ENCODE peak calls at places on chromosomes 2 and 18, in four cellular contexts. E is fibroblast of the aortic adventitia, C is nephron progenitor cell, P is lower leg skin. L is an unnamed sample.

GRCh38 chr2:147364597-147364996 is 480.2 kb upstream of the ACVR2A start:
- DNase-seq in E (no peak), C (no peak), P (no peak), L (no peak)

GRCh38 chr2:184203661-184204060 is 394.7 kb upstream of the ZNF804A start:
- DNase-seq in E (no peak), C (no peak), P (no peak), L (no peak)

GRCh38 chr2:238947920-238948710 is 100.2 kb downstream of the TWIST2 start:
- DNase-seq in E (peak), C (no peak), P (peak), L (no peak)

GRCh38 chr2:236208281-236208900 is 40.2 kb upstream of the GBX2 start:
- DNase-seq in E (no peak), C (peak), P (no peak), L (peak)

GRCh38 chr2:140504596-140504995 is 1626.2 kb downstream of the LRP1B start:
- DNase-seq in E (no peak), C (no peak), P (no peak), L (no peak)

GRCh38 chr2:201575971-201576370 is 67.3 kb downstream of the TMEM237 start:
- DNase-seq in E (no peak), C (no peak), P (no peak), L (no peak)

GRCh38 chr2:14678754-14679153 is 46.2 kb downstream of the LRATD1 start:
- DNase-seq in E (no peak), C (no peak), P (no peak), L (no peak)

GRCh38 chr2:31129835-31130561 is 8.2 kb downstream of the GALNT14 start:
- DNase-seq in E (no peak), C (no peak), P (no peak), L (no peak)

GRCh38 chr2:150569761-150570160 is 82.3 kb upstream of the RND3 start:
- DNase-seq in E (no peak), C (no peak), P (no peak), L (no peak)

GRCh38 chr18:57982372-57983021 is 61.5 kb upstream of the NEDD4L start:
- DNase-seq in E (no peak), C (no peak), P (no peak), L (no peak)

GRCh38 chr18:3051718-3052410 is 38.9 kb upstream of the LPIN2 start:
- DNase-seq in E (no peak), C (no peak), P (peak), L (no peak)

GRCh38 chr2:223787358-223787757 is 50.0 kb downstream of the AP1S3 start:
- DNase-seq in E (no peak), C (no peak), P (no peak), L (no peak)

GRCh38 chr2:131483981-131484505 is 8.1 kb downstream of the TUBA3D start:
- DNase-seq in E (no peak), C (no peak), P (no peak), L (no peak)

GRCh38 chr2:216115224-216115582 is 6.1 kb downstream of the XRCC5 start:
- DNase-seq in E (no peak), C (peak), P (no peak), L (no peak)

GRCh38 chr2:164697688-164698290 is 76.5 kb upstream of the GRB14 start:
- DNase-seq in E (no peak), C (no peak), P (no peak), L (no peak)

GRCh38 chr2:218360453-218360852 is 3.8 kb downstream of the CATIP start:
- DNase-seq in E (no peak), C (no peak), P (no peak), L (no peak)

GRCh38 chr18:58315739-58316215 is 271.8 kb downstream of the NEDD4L start:
- DNase-seq in E (no peak), C (no peak), P (peak), L (no peak)

GRCh38 chr18:41967680-41968079 is 12.6 kb downstream of the PIK3C3 start:
- DNase-seq in E (no peak), C (no peak), P (no peak), L (no peak)

GRCh38 chr2:213243189-213244044 is 40.8 kb upstream of the SPAG16 start:
- DNase-seq in E (no peak), C (no peak), P (no peak), L (no peak)

GRCh38 chr18:75638223-75638596 is 210.7 kb upstream of the SMIM21 start:
- DNase-seq in E (peak), C (no peak), P (no peak), L (no peak)

GRCh38 chr2:100321181-100321880 is 970 bp downstream of the LONRF2 start:
- DNase-seq in E (peak), C (peak), P (no peak), L (peak)

GRCh38 chr18:28175930-28176673 is 828 bp downstream of the CDH2 start:
- DNase-seq in E (peak), C (peak), P (no peak), L (peak)

GRCh38 chr2:207111757-207112156 is 54.0 kb downstream of the KLF7 start:
- DNase-seq in E (no peak), C (no peak), P (no peak), L (no peak)

GRCh38 chr2:45759310-45759851 is 107.9 kb downstream of the PRKCE start:
- DNase-seq in E (peak), C (peak), P (peak), L (peak)

GRCh38 chr2:171671867-171672266 is 15.4 kb upstream of the DYNC1I2 start:
- DNase-seq in E (no peak), C (no peak), P (no peak), L (no peak)

GRCh38 chr2:191301971-191302370 is 56.8 kb downstream of the MYO1B start:
- DNase-seq in E (no peak), C (no peak), P (no peak), L (no peak)

GRCh38 chr2:30139131-30139870 is 7.5 kb upstream of the YPEL5 start:
- DNase-seq in E (no peak), C (no peak), P (no peak), L (no peak)

GRCh38 chr2:172090947-172091625 is 5.8 kb downstream of the DLX1 start:
- DNase-seq in E (no peak), C (no peak), P (peak), L (no peak)

GRCh38 chr2:143705108-143705686 is 576.0 kb downstream of the ARHGAP15 start:
- DNase-seq in E (peak), C (no peak), P (no peak), L (no peak)

GRCh38 chr2:205267323-205267722 is 415.0 kb upstream of the NRP2 start:
- DNase-seq in E (no peak), C (no peak), P (no peak), L (no peak)

GRCh38 chr2:196046123-196046917 is 22.3 kb downstream of the DNAH7 start:
- DNase-seq in E (peak), C (no peak), P (no peak), L (no peak)

GRCh38 chr2:201440182-201440581 is 11.1 kb downstream of the TRAK2 start:
- DNase-seq in E (no peak), C (no peak), P (no peak), L (no peak)

GRCh38 chr2:43824512-43824911 is 14.1 kb downstream of the ABCG5 start:
- DNase-seq in E (no peak), C (no peak), P (no peak), L (no peak)

GRCh38 chr2:149329068-149329467 is 1.3 kb upstream of the LYPD6 start:
- DNase-seq in E (no peak), C (no peak), P (no peak), L (peak)

GRCh38 chr18:8847066-8847755 is 141.9 kb downstream of the MTCL1 start:
- DNase-seq in E (peak), C (no peak), P (peak), L (no peak)

GRCh38 chr2:233440714-233441113 is 86.4 kb downstream of the DGKD start:
- DNase-seq in E (no peak), C (no peak), P (no peak), L (no peak)

GRCh38 chr2:65063426-65063825 is 7.2 kb downstream of the CEP68 start:
- DNase-seq in E (no peak), C (no peak), P (peak), L (no peak)

GRCh38 chr18:35122586-35123224 is 81.5 kb downstream of the MAPRE2 start:
- DNase-seq in E (no peak), C (peak), P (no peak), L (peak)

DNA sequence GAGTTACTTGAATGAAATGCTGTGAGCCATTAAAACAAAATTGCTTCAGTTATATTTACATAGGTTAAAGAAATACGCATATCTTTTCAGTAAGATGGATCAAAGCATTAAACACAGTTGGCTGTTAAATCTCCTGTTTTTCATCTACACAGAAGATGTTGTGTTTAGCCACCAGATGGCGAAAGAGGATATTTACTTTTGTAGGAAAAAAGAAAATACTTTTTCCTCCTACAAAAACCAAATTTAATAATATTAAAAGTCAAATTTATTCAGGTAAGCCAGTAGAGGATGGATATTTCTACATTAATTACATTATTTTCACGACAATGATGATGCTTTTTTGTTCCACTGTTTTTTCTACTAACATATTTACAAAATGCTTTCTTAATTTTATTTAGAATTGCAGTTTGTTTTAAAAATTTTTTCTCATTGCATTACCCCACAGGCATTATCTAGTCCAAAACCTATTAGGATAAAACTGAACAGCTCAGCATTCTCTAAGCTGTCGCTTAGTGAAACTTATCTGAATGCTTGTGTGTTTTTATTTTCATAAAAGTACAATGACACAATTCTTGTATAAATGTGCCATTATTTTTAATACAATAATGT is 173.7 kb downstream of the ASXL3 start:
- DNase-seq in E (peak), C (no peak), P (no peak), L (no peak)
- TF ChIP-seq CTCF in E (peak), C (peak), P (no peak), L (peak)

GRCh38 chr2:240914645-240915525 is 8.7 kb downstream of the CROCC2 start:
- DNase-seq in E (no peak), C (no peak), P (no peak), L (peak)
- TF ChIP-seq CTCF in E (no peak), C (peak), P (no peak), L (peak)

GRCh38 chr2:11416191-11416590 is 49.8 kb downstream of the E2F6 start:
- DNase-seq in E (no peak), C (no peak), P (peak), L (peak)

GRCh38 chr2:11416931-11417330 is 49.0 kb downstream of the E2F6 start:
- DNase-seq in E (no peak), C (no peak), P (no peak), L (no peak)

GRCh38 chr2:11420190-11420589 is 45.8 kb downstream of the E2F6 start:
- DNase-seq in E (no peak), C (no peak), P (no peak), L (no peak)

GRCh38 chr2:11419781-11420180 is 46.2 kb downstream of the E2F6 start:
- DNase-seq in E (peak), C (no peak), P (peak), L (no peak)

DNA sequence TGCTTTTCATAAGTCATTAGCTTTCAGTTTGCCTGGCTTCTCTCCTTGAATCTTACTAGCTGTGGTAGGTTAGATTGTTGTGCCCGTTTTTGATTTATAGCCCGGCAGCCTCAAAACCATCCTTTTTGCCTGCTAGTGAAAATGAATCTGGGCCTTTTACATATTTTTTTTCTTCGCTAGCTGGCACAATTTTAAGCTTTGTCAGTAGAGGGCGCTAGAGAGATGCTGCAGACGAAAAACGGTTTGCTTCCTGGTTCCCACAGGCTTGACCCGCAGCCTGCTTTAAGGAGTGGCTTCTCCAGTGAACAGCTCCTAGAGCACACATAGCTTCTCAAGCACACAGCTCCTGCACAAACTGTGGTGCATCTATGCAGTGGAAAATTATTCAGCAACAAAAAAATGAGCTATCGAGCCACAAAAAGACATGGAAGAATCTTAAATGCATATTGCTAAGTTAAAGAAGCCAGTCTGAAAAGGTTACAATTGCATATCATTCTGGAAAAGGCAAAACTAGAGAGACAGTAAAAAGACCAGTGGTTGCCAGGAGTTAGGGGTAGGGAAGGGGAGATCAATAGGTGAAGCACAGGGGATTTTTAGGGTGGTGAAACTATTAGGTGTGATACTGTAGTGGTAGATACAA is 47.9 kb downstream of the E2F6 start:
- DNase-seq in E (no peak), C (no peak), P (no peak), L (no peak)
- TF ChIP-seq CTCF in E (peak), C (no peak), P (no peak), L (peak)

GRCh38 chr2:167292430-167293171 is 404.3 kb downstream of the XIRP2 start:
- DNase-seq in E (peak), C (peak), P (peak), L (peak)
- TF ChIP-seq CTCF in E (no peak), C (no peak), P (no peak), L (no peak)

DNA sequence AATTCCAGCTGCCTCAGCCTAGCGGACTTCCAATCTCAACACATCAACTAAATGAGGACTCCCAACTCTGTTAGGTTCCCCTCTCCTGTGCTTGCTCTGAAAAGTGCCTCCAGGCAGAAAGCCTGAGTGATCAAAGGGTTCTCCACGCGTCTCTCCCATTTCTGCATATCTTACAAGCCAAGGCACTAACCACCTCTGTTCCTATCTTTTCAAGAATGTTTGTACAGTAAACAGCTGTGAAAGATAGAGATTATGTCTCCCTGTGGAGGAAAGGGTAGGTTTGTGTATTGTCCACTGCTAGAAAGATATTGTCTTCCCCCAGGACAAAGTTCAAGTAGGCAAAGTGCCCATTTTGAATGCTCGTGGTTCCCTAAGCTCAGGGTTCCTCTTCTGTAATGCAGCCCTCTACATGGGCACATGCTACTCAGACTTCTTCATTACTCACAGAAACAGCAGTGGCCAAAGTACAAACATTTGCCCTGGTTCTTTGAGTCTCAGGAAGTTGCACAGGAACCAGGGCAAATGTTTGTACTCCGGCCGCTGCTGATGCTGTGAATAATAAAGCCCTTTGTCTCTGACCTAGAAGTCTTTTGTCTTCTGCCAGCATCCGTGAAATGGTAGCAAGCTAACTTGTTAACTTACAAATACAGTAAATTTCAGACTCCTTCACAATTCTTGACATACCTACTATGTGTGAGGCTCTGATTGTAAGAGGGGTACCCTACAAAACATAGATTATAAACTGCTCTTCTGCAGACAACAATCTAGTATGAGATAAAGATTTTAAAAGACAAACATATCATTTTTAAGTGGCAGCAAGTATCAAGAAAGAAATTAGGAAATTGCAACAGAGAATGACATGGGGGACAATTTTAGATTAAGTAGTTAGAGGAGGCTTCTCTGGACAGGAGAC is 44.5 kb downstream of the PKDCC start:
- DNase-seq in E (peak), C (no peak), P (no peak), L (no peak)
- TF ChIP-seq CTCF in E (no peak), C (no peak), P (no peak), L (no peak)

GRCh38 chr2:23215016-23215415 is 170.0 kb upstream of the KLHL29 start:
- DNase-seq in E (no peak), C (no peak), P (no peak), L (no peak)

GRCh38 chr2:23213196-23213595 is 171.8 kb upstream of the KLHL29 start:
- DNase-seq in E (no peak), C (no peak), P (no peak), L (no peak)

GRCh38 chr2:23209059-23209458 is 175.9 kb upstream of the KLHL29 start:
- DNase-seq in E (no peak), C (no peak), P (no peak), L (no peak)

GRCh38 chr2:23208339-23208738 is 176.6 kb upstream of the KLHL29 start:
- DNase-seq in E (no peak), C (no peak), P (no peak), L (no peak)

DNA sequence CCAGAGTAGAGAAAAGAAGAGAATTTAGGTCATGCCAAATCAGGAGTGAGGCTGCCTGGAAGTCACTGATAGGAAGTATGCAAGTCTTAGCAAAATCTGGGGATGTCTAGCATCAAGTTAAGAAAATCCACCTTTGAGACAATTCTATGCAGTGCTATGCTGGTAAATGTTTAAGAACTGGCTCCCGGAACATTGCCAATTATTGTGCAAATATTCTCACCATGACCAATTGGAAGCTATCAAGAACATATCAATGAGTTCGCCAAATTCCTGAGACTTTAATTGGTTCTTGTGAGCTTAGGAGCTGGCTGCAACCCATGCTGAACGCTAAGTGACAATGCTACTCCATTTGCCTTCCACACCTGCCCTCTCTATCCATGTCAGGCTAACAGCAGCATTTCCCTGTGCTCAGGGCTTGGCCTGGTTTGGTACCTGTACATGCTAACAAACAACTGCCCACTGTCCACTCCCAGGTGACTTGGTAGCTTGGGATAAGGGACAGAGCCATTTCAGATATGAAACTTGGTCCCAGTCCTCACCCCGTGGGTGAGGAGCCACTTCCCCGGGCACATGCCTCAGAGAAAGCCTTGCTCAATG is 172.9 kb upstream of the KLHL29 start:
- DNase-seq in E (no peak), C (no peak), P (no peak), L (no peak)
- TF ChIP-seq CTCF in E (no peak), C (no peak), P (no peak), L (no peak)

GRCh38 chr2:135093685-135094340 is 41.7 kb downstream of the RAB3GAP1 start:
- DNase-seq in E (no peak), C (no peak), P (no peak), L (no peak)
- TF ChIP-seq CTCF in E (no peak), C (no peak), P (no peak), L (no peak)

DNA sequence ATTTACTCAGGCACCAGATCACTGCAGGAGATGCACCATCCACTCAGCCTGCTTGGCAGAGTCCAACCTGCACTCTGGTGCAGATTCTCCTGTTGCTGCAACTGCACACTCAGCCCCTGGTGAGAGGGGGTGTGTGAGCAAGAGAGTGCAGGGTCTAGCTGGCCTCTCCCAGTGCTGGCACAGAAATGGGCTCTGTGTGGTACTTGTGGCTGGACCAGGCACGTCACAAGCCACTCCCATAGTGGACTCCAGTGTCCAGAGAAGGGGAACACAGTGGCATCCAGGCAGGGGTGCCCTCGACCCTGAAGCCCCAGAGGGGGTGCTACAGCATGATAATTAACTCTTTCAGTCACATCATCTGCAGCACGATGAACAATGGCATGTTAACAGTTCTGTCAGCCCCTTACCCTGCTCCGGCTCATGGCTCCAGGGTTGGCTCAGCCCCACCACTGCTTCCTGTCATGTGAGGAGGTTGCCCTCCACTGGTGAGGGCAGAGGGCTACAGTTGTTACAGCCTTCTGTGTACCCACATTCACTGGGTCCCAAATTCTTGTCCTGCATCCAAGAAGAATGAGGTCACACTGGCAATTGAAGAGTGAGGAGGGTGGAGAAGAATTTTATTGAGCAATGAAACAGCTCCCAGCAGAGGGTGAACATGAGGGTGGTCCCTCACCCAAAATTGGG is 135.7 kb downstream of the EVA1A start:
- DNase-seq in E (peak), C (no peak), P (no peak), L (no peak)
- TF ChIP-seq CTCF in E (no peak), C (peak), P (no peak), L (no peak)

GRCh38 chr2:39228413-39229209 is 15.2 kb downstream of the CDKL4 start:
- DNase-seq in E (no peak), C (no peak), P (no peak), L (no peak)
- TF ChIP-seq CTCF in E (no peak), C (peak), P (no peak), L (peak)